ENCODE peak calls at places on chromosomes 3 and 15, in four cellular contexts. P is cardiac muscle cell; O is PC-3; G is CD4-positive, alpha-beta memory T cell. A is an unnamed sample.
A peak's percentile ranks its signal among the peaks of the same experiment; 100 is the strongest.

GRCh38 chr3:193052294-193052693 is 134.6 kb upstream of the MB21D2 start:
- DNase-seq in P (peak; percentile 31), O (no peak), G (no peak), A (no peak)

GRCh38 chr15:70509282-70510272 is 253.8 kb downstream of the UACA start:
- DNase-seq in P (no peak), O (peak; percentile 26), G (no peak), A (no peak)

GRCh38 chr3:112676659-112677234 is 35.8 kb upstream of the CCDC80 start:
- DNase-seq in P (peak; percentile 94), O (peak; percentile 98), G (peak; percentile 85), A (peak; percentile 69)

GRCh38 chr3:123818324-123818920 is 65.7 kb downstream of the MYLK start:
- DNase-seq in P (peak; percentile 25), O (no peak), G (no peak), A (no peak)

GRCh38 chr3:4332574-4332973 is 29.4 kb downstream of the SETMAR start:
- DNase-seq in P (no peak), O (no peak), G (no peak), A (no peak)

GRCh38 chr3:40618158-40618557 is 93.4 kb downstream of the ZNF621 start:
- DNase-seq in P (no peak), O (no peak), G (no peak), A (no peak)

GRCh38 chr3:25910997-25911396 is 121.1 kb downstream of the OXSM start:
- DNase-seq in P (peak; percentile 25), O (peak; percentile 44), G (no peak), A (peak; percentile 82)

GRCh38 chr3:133812872-133813271 is 7.3 kb downstream of the SRPRB start:
- DNase-seq in P (peak; percentile 21), O (no peak), G (no peak), A (no peak)

GRCh38 chr3:71512000-71512399 is 71.5 kb downstream of the FOXP1 start:
- DNase-seq in P (no peak), O (peak; percentile 22), G (peak; percentile 66), A (peak; percentile 88)

GRCh38 chr3:55951371-55951770 is 464.3 kb upstream of the WNT5A start:
- DNase-seq in P (no peak), O (no peak), G (no peak), A (no peak)

GRCh38 chr3:63814300-63814699 is 4.8 kb upstream of the C3orf49 start:
- DNase-seq in P (peak; percentile 42), O (no peak), G (no peak), A (no peak)

GRCh38 chr15:66886686-66887273 is 178.6 kb upstream of the SMAD3 start:
- DNase-seq in P (no peak), O (no peak), G (no peak), A (no peak)

GRCh38 chr3:119898478-119899177 is 116.7 kb downstream of the NR1I2 start:
- DNase-seq in P (no peak), O (peak; percentile 19), G (no peak), A (no peak)

GRCh38 chr15:40454904-40455391 is 14.2 kb downstream of the BAHD1 start:
- DNase-seq in P (peak; percentile 42), O (peak; percentile 67), G (no peak), A (no peak)

GRCh38 chr3:10205461-10206165 is 40.9 kb downstream of the IRAK2 start:
- DNase-seq in P (peak; percentile 85), O (peak; percentile 98), G (no peak), A (no peak)

GRCh38 chr3:52091566-52092290 is 35.4 kb upstream of the DUSP7 start:
- DNase-seq in P (peak; percentile 16), O (no peak), G (no peak), A (no peak)

GRCh38 chr3:186895406-186895805 is 34.9 kb upstream of the ST6GAL1 start:
- DNase-seq in P (no peak), O (no peak), G (no peak), A (no peak)

GRCh38 chr3:123084192-123084591 is 17.4 kb downstream of the PDIA5 start:
- DNase-seq in P (no peak), O (no peak), G (no peak), A (no peak)

GRCh38 chr15:80736571-80736970 is 41.5 kb downstream of the ABHD17C start:
- DNase-seq in P (peak; percentile 34), O (no peak), G (no peak), A (no peak)

GRCh38 chr3:71102111-71103039 is 481.2 kb downstream of the FOXP1 start:
- DNase-seq in P (peak; percentile 85), O (peak; percentile 83), G (no peak), A (no peak)

GRCh38 chr3:186108106-186108940 is 566 bp downstream of the ETV5 start:
- DNase-seq in P (peak; percentile 64), O (peak; percentile 56), G (peak; percentile 47), A (peak; percentile 95)

GRCh38 chr3:108489776-108490175 is 20.6 kb downstream of the MYH15 start:
- DNase-seq in P (peak; percentile 70), O (peak; percentile 71), G (peak; percentile 61), A (peak; percentile 82)

GRCh38 chr3:192079098-192079497 is 618.1 kb downstream of the PYDC2 start:
- DNase-seq in P (no peak), O (no peak), G (no peak), A (no peak)

GRCh38 chr3:141303481-141304223 is 64.7 kb upstream of the ZBTB38 start:
- DNase-seq in P (peak; percentile 89), O (peak; percentile 82), G (peak; percentile 69), A (peak; percentile 91)

GRCh38 chr3:110881069-110881468 is 190.5 kb upstream of the NECTIN3 start:
- DNase-seq in P (peak; percentile 55), O (peak; percentile 64), G (no peak), A (no peak)

DNA sequence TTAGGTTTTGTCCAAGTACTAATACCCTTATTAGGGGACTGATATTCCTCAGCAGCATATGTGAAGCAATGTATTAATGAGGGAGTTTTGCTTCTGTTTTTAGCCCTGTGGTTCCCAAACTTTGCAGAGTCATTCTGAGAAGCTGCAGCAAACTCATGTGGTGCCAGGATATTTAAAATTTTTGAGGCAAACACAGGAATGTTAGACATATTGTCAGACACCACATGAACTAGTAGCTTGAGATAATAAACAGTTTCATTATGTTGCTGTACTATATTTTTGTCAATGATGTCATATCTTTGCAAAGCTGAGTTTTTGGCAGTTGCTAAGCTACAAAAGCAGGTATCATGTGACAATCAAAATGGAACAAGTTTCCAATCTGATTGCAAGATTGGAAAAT is 36.6 kb downstream of the ATP6V1A start:
- DNase-seq in P (peak; percentile 97), O (no peak), G (no peak), A (peak; percentile 52)
- H3K27ac ChIP-seq in P (no peak overlapping the region), O (no peak overlapping the region), G (no peak overlapping the region), A (no peak overlapping the region)

GRCh38 chr15:50790778-50791536 is 25.5 kb upstream of the SPPL2A start:
- DNase-seq in P (no peak), O (no peak), G (no peak), A (no peak)

GRCh38 chr15:50786468-50786867 is 21.0 kb upstream of the SPPL2A start:
- DNase-seq in P (no peak), O (no peak), G (no peak), A (no peak)

GRCh38 chr15:50794102-50794501 is 28.6 kb upstream of the SPPL2A start:
- DNase-seq in P (no peak), O (no peak), G (no peak), A (no peak)

GRCh38 chr15:50786871-50787270 is 21.4 kb upstream of the SPPL2A start:
- DNase-seq in P (no peak), O (peak; percentile 26), G (no peak), A (no peak)

GRCh38 chr15:50791537-50791885 is 26.0 kb upstream of the SPPL2A start:
- DNase-seq in P (no peak), O (no peak), G (no peak), A (no peak)
- H3K27ac ChIP-seq in P (no peak overlapping the region), O (no peak overlapping the region), G (no peak overlapping the region), A (no peak overlapping the region)

DNA sequence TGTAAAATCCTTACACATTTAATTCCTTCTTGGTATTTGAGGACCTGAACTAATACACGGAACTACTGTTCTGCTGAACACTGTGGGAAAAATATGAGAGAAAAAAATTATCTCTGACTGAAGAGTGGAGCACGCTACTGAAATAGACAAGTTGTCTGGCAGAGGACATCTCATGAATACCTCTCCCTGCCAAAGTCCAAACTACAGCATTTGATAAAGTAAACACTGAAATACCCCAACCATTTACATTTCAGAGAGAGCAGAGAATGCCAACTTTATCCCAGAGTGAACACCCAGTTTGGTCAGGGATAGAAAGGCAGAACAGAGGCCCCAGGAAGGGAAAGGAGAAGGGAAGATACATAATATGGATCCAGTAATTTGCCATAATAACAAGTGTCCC is 920.7 kb downstream of the SQOR start:
- DNase-seq in P (no peak), O (no peak), G (no peak), A (no peak)
- H3K27ac ChIP-seq in P (no peak overlapping the region), O (no peak overlapping the region), G (no peak overlapping the region), A (no peak overlapping the region)

GRCh38 chr15:83970290-83970890 is 265.2 kb upstream of the GOLGA6L4 start:
- DNase-seq in P (peak; percentile 61), O (no peak), G (no peak), A (no peak)
- H3K27ac ChIP-seq in P (no peak overlapping the region), O (no peak overlapping the region), G (no peak overlapping the region), A (no peak overlapping the region)

GRCh38 chr3:69120879-69121464 is 1.4 kb downstream of the LMOD3 start:
- DNase-seq in P (peak; percentile 81), O (peak; percentile 77), G (peak; percentile 79), A (peak; percentile 92)

GRCh38 chr3:69119681-69120080 is 2.7 kb downstream of the LMOD3 start:
- DNase-seq in P (no peak), O (no peak), G (no peak), A (no peak)

GRCh38 chr3:69121950-69122349 is 445 bp downstream of the LMOD3 start:
- DNase-seq in P (no peak), O (no peak), G (no peak), A (no peak)

GRCh38 chr3:69121513-69121912 is 882 bp downstream of the LMOD3 start:
- DNase-seq in P (no peak), O (no peak), G (no peak), A (no peak)

GRCh38 chr3:69122398-69122797 is at the start of gene LMOD3:
- DNase-seq in P (no peak), O (no peak), G (no peak), A (no peak)
- H3K27ac ChIP-seq in P (no peak within 1 kb of the TSS), O (no peak within 1 kb of the TSS), G (no peak within 1 kb of the TSS), A (no peak within 1 kb of the TSS)

GRCh38 chr3:11606865-11607440 is 36.8 kb downstream of the VGLL4 start:
- DNase-seq in P (no peak), O (no peak), G (no peak), A (no peak)
- H3K27ac ChIP-seq in P (peak overlapping the region; percentile 52), O (no peak overlapping the region), G (no peak overlapping the region), A (peak overlapping the region; percentile 72)